ENCODE peak calls at places on chromosomes 4 and X, in nine cellular contexts. J is uterus, V is PC-3, Q is ascending aorta, F is K562, B is lung, N is fibroblast of lung, C is GM12878, O is AG04449. M is an unnamed sample.

GRCh38 chr4:60450054-60450453 is 750.1 kb upstream of the ADGRL3 start:
- DNase-seq in J (no peak), V (no peak), Q (no peak), F (no peak), B (no peak), N (no peak), C (no peak), O (no peak), M (no peak)

GRCh38 chr4:8836664-8837171 is 34.9 kb downstream of the HMX1 start:
- DNase-seq in J (peak; percentile 4), V (no peak), Q (no peak), F (no peak), B (no peak), N (no peak), C (no peak), O (no peak), M (no peak)

GRCh38 chr4:182823576-182823975 is 93.6 kb downstream of the DCTD start:
- DNase-seq in J (no peak), V (no peak), Q (no peak), F (no peak), B (no peak), N (no peak), C (no peak), O (no peak), M (no peak)

GRCh38 chr4:3284734-3285557 is 7.9 kb upstream of the RGS12 start:
- DNase-seq in J (no peak), V (no peak), Q (no peak), F (no peak), B (no peak), N (no peak), C (no peak), O (no peak), M (no peak)

GRCh38 chr4:24657768-24658617 is 73.6 kb upstream of the DHX15 start:
- DNase-seq in J (no peak), V (peak; percentile 94), Q (no peak), F (no peak), B (peak; percentile 61), N (peak; percentile 62), C (peak; percentile 80), O (no peak), M (no peak)

GRCh38 chr4:94889961-94890360 is 132.2 kb downstream of the BMPR1B start:
- DNase-seq in J (no peak), V (no peak), Q (no peak), F (no peak), B (no peak), N (peak; percentile 74), C (no peak), O (peak; percentile 57), M (no peak)

GRCh38 chr4:161203865-161204264 is 959.9 kb downstream of the FSTL5 start:
- DNase-seq in J (no peak), V (no peak), Q (no peak), F (no peak), B (no peak), N (no peak), C (no peak), O (no peak), M (no peak)

GRCh38 chr4:4555916-4556315 is 14.1 kb upstream of the STX18 start:
- DNase-seq in J (no peak), V (no peak), Q (no peak), F (no peak), B (no peak), N (peak; percentile 32), C (no peak), O (peak; percentile 86), M (peak; percentile 42)

GRCh38 chr4:42653606-42654560 is 3.0 kb downstream of the ATP8A1 start:
- DNase-seq in J (no peak), V (peak; percentile 73), Q (no peak), F (no peak), B (no peak), N (no peak), C (no peak), O (no peak), M (no peak)

GRCh38 chr4:42655248-42655647 is 1.7 kb downstream of the ATP8A1 start:
- DNase-seq in J (no peak), V (no peak), Q (no peak), F (no peak), B (no peak), N (no peak), C (no peak), O (no peak), M (no peak)

GRCh38 chr4:42656736-42656985 is 244 bp downstream of the ATP8A1 start:
- DNase-seq in J (no peak), V (no peak), Q (no peak), F (no peak), B (no peak), N (no peak), C (no peak), O (no peak), M (no peak)

GRCh38 chr4:42655921-42656735 is 777 bp downstream of the ATP8A1 start:
- DNase-seq in J (peak; percentile 22), V (peak; percentile 63), Q (no peak), F (no peak), B (peak; percentile 51), N (no peak), C (no peak), O (no peak), M (no peak)

GRCh38 chr4:42654606-42655005 is 2.3 kb downstream of the ATP8A1 start:
- DNase-seq in J (no peak), V (peak; percentile 90), Q (no peak), F (no peak), B (peak; percentile 69), N (peak; percentile 84), C (no peak), O (no peak), M (no peak)
- H3K4me3 ChIP-seq in J (no peak overlapping the region), V (peak overlapping the region; percentile 84), Q (peak overlapping the region; percentile 92), F (no peak overlapping the region), B (no peak overlapping the region), N (no peak overlapping the region), C (peak overlapping the region; percentile 93), O (no peak overlapping the region), M (no peak overlapping the region)

GRCh38 chr4:48105230-48105629 is 28.8 kb downstream of the TXK start:
- DNase-seq in J (no peak), V (no peak), Q (no peak), F (no peak), B (no peak), N (no peak), C (no peak), O (no peak), M (no peak)

GRCh38 chr4:48110452-48110978 is 23.5 kb downstream of the TXK start:
- DNase-seq in J (no peak), V (no peak), Q (no peak), F (no peak), B (no peak), N (no peak), C (no peak), O (no peak), M (no peak)

GRCh38 chr4:48108309-48109073 is 25.6 kb downstream of the TXK start:
- DNase-seq in J (no peak), V (no peak), Q (no peak), F (no peak), B (no peak), N (no peak), C (no peak), O (no peak), M (no peak)

GRCh38 chr4:48112017-48112667 is 21.9 kb downstream of the TXK start:
- DNase-seq in J (no peak), V (peak; percentile 40), Q (no peak), F (no peak), B (no peak), N (no peak), C (no peak), O (no peak), M (no peak)

GRCh38 chr4:48109413-48110263 is 24.4 kb downstream of the TXK start:
- DNase-seq in J (no peak), V (peak; percentile 74), Q (no peak), F (no peak), B (no peak), N (peak; percentile 56), C (no peak), O (no peak), M (peak; percentile 37)
- TF ChIP-seq CTCF in J (peak; percentile 9), V (peak; percentile 78), Q (peak; percentile 51), F (peak; percentile 74), B (peak; percentile 31), N (peak; percentile 45), C (peak; percentile 60), O (peak; percentile 32), M (peak; percentile 66)

DNA sequence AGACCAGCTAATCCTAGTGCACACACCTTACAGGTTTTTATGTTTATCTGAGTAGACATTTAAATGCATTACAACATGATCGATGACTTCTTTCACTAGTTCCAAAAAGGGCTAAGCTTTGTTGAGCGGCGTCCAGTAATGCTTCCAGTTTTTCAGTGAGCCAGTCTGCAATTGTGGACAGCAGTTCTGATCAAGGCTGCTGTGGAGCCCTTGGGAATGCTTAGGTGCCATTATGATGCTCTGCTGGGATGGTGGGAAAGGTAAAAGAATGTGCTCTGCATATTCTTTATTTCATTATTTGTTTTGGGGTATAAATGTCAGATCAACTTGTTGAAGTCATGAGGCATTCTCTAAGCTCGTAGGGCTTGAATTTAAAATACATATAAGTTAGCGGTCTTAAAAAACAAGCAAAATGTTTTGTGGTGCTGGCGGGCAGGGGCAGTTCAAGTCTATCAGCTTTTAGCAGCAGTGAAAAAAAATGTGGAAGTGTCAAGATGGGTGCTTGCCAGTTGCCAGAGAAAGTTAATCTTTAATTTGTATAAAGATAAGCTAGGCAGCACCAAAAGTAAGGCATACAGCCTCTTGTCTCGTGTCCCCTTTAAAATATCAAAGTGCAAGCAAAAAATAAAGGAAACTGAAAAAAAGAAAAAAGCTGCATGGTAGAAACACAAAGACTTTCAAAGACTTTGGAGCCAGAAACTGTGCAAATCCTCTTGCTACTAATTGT is 5.8 kb downstream of the MID1IP1 start:
- DNase-seq in J (no peak), V (no peak), Q (no peak), F (no peak), B (no peak), N (no peak), C (no peak), O (no peak), M (no peak)
- H3K4me3 ChIP-seq in J (no peak overlapping the region), V (peak overlapping the region; percentile 96), Q (peak overlapping the region; percentile 78), F (peak overlapping the region; percentile 86), B (no peak overlapping the region), N (peak overlapping the region; percentile 87), C (peak overlapping the region; percentile 70), O (peak overlapping the region; percentile 23), M (peak overlapping the region; percentile 66)

GRCh38 chrX:1725472-1725871 is 110.6 kb downstream of the ASMT start:
- DNase-seq in J (no peak), V (no peak), Q (no peak), F (no peak), B (no peak), N (no peak), C (no peak), O (no peak), M (no peak)

DNA sequence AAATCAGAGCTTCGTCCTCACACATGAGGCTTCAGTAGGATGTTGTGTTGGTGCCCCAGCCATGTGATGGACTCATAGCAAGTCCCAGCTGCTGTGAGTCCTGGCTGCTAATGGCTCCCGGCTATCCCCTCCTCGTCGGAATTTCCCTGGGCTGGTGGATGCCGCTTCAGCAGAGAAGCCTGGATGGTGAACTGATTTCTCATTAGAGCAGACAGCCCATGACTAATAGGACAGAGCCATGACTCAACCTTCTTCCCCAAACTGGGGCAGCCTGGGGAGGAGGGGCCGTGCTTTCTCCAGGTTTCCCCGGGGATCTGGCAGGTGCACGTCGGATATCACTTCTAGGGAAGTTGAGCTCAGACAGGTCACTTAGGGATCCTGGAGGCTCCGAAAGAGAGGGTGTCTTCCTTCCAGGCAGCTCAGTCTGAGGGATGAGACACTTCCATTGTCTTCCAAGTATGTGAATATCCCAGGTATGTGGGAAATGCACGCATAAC is 112.7 kb downstream of the ASMT start:
- DNase-seq in J (no peak), V (peak; percentile 73), Q (no peak), F (no peak), B (no peak), N (no peak), C (no peak), O (peak; percentile 12), M (no peak)
- TF ChIP-seq CTCF in J (no peak), V (no peak), Q (no peak), F (no peak), B (no peak), N (no peak), C (no peak), O (no peak), M (no peak)

M was measured in HFF-Myc.